ENCODE peak calls at places on chromosomes 5 and 9, in eight cellular contexts. E is psoas muscle; C is neural crest cell; Z is astrocyte of the spinal cord; G is fibroblast of lung; J is activated CD8-positive, alpha-beta T cell treated with anti-CD3 and anti-CD28 coated beads for 36 hours; B is mammary epithelial cell; L is choroid plexus epithelial cell. K is an unnamed sample.

GRCh38 chr9:86730165-86730928 is 217.0 kb downstream of the GAS1 start:
- DNase-seq in E (no peak), C (no peak), Z (no peak), G (peak), J (no peak), B (no peak), L (no peak), K (no peak)

GRCh38 chr9:94560237-94560636 is 5.4 kb downstream of the PCAT7 start:
- DNase-seq in E (no peak), C (no peak), Z (no peak), G (no peak), J (peak), B (peak), L (no peak), K (no peak)

GRCh38 chr9:4883326-4883873 is 90.7 kb downstream of the RCL1 start:
- DNase-seq in E (no peak), C (no peak), Z (no peak), G (no peak), J (no peak), B (no peak), L (no peak), K (no peak)

GRCh38 chr9:33265211-33265885 is 499 bp downstream of the CHMP5 start:
- DNase-seq in E (no peak), C (no peak), Z (no peak), G (no peak), J (no peak), B (peak), L (peak), K (no peak)

GRCh38 chr5:154267516-154267915 is 77.0 kb downstream of the GALNT10 start:
- DNase-seq in E (no peak), C (no peak), Z (no peak), G (no peak), J (no peak), B (peak), L (no peak), K (no peak)

GRCh38 chr9:125119643-125120286 is 23.6 kb downstream of the SCAI start:
- DNase-seq in E (no peak), C (no peak), Z (no peak), G (peak), J (no peak), B (no peak), L (peak), K (no peak)

GRCh38 chr5:137316346-137316736 is 182.8 kb downstream of the SPOCK1 start:
- DNase-seq in E (no peak), C (no peak), Z (peak), G (no peak), J (no peak), B (no peak), L (peak), K (no peak)

GRCh38 chr9:93657331-93658111 is 81.1 kb downstream of the PHF2 start:
- DNase-seq in E (peak), C (no peak), Z (no peak), G (no peak), J (no peak), B (no peak), L (no peak), K (no peak)

GRCh38 chr5:139481122-139481533 is 1.4 kb downstream of the STING1 start:
- DNase-seq in E (peak), C (no peak), Z (no peak), G (peak), J (peak), B (no peak), L (no peak), K (no peak)

GRCh38 chr5:157571357-157571827 is 4.2 kb downstream of the ADAM19 start:
- DNase-seq in E (no peak), C (no peak), Z (peak), G (peak), J (peak), B (no peak), L (peak), K (no peak)

GRCh38 chr9:120935383-120935857 is 8.8 kb upstream of the TRAF1 start:
- DNase-seq in E (peak), C (no peak), Z (peak), G (peak), J (no peak), B (peak), L (peak), K (no peak)

GRCh38 chr5:89473196-89473595 is 590.2 kb upstream of the MEF2C start:
- DNase-seq in E (no peak), C (no peak), Z (peak), G (peak), J (no peak), B (no peak), L (peak), K (no peak)

GRCh38 chr5:33313150-33313549 is 127.6 kb upstream of the TARS1 start:
- DNase-seq in E (no peak), C (no peak), Z (peak), G (peak), J (no peak), B (peak), L (peak), K (no peak)

GRCh38 chr5:147170603-147171002 is 64.2 kb upstream of the STK32A start:
- DNase-seq in E (no peak), C (no peak), Z (no peak), G (no peak), J (no peak), B (no peak), L (peak), K (no peak)

GRCh38 chr5:132251220-132251725 is 6.2 kb upstream of the PDLIM4 start:
- DNase-seq in E (no peak), C (no peak), Z (peak), G (no peak), J (no peak), B (no peak), L (no peak), K (no peak)

GRCh38 chr5:167208911-167209310 is 1082.5 kb upstream of the WWC1 start:
- DNase-seq in E (no peak), C (no peak), Z (peak), G (no peak), J (no peak), B (no peak), L (no peak), K (no peak)

GRCh38 chr9:100689635-100690034 is 111.8 kb downstream of the CAVIN4 start:
- DNase-seq in E (no peak), C (no peak), Z (no peak), G (no peak), J (peak), B (no peak), L (no peak), K (no peak)

GRCh38 chr9:19999491-20000057 is 210.7 kb upstream of the SLC24A2 start:
- DNase-seq in E (no peak), C (no peak), Z (peak), G (peak), J (peak), B (peak), L (peak), K (no peak)

GRCh38 chr5:112303685-112304084 is 115.4 kb downstream of the EPB41L4A start:
- DNase-seq in E (no peak), C (no peak), Z (no peak), G (no peak), J (no peak), B (no peak), L (no peak), K (no peak)
- TF ChIP-seq CTCF in E (no peak), C (no peak), Z (no peak), G (no peak), J (no peak), B (no peak), L (no peak), K (no peak)

GRCh38 chr9:98207606-98208005 is 15.2 kb upstream of the CORO2A start:
- DNase-seq in E (no peak), C (no peak), Z (no peak), G (no peak), J (no peak), B (no peak), L (peak), K (no peak)
- TF ChIP-seq CTCF in E (no peak), C (no peak), Z (no peak), G (no peak), J (no peak), B (no peak), L (peak), K (no peak)

GRCh38 chr9:115250646-115251045 is 132.7 kb upstream of the TNC start:
- DNase-seq in E (no peak), C (no peak), Z (peak), G (peak), J (no peak), B (peak), L (peak), K (no peak)
- TF ChIP-seq CTCF in E (no peak), C (no peak), Z (no peak), G (no peak), J (no peak), B (peak), L (no peak), K (no peak)

GRCh38 chr5:10594591-10595210 is 30.8 kb downstream of the ANKRD33B start:
- DNase-seq in E (no peak), C (no peak), Z (peak), G (peak), J (no peak), B (no peak), L (peak), K (no peak)
- TF ChIP-seq CTCF in E (no peak), C (no peak), Z (no peak), G (no peak), J (no peak), B (no peak), L (no peak), K (no peak)

GRCh38 chr9:27714388-27714787 is 141.1 kb upstream of the C9orf72 start:
- DNase-seq in E (no peak), C (no peak), Z (no peak), G (no peak), J (no peak), B (no peak), L (peak), K (no peak)
- TF ChIP-seq CTCF in E (no peak), C (peak), Z (no peak), G (no peak), J (no peak), B (peak), L (peak), K (peak)

GRCh38 chr9:37209431-37210386 is 89.3 kb downstream of the ZCCHC7 start:
- DNase-seq in E (no peak), C (no peak), Z (no peak), G (peak), J (no peak), B (no peak), L (no peak), K (peak)
- TF ChIP-seq CTCF in E (no peak), C (no peak), Z (peak), G (no peak), J (no peak), B (no peak), L (peak), K (no peak)